ENCODE peak calls at places on chromosomes 3 and 15, in five cellular contexts. D, S, V, Z and N are unnamed samples. For H3K9me3, the result is how much of the 10 kb centered on the place peaks cover.

GRCh38 chr3:21830541-21830940 is 79.5 kb upstream of the ZNF385D start:
- DNase-seq in Z (no peak), S (no peak), V (no peak), D (no peak), N (no peak)

GRCh38 chr3:11568503-11569155 is 75.1 kb downstream of the VGLL4 start:
- DNase-seq in Z (no peak), D (peak), S (peak), V (no peak), N (no peak)

GRCh38 chr3:174614046-174614445 is 245.1 kb upstream of the NAALADL2 start:
- DNase-seq in Z (no peak), V (no peak), D (peak), S (no peak), N (no peak)

GRCh38 chr3:128011140-128011539 is 41.1 kb upstream of the SEC61A1 start:
- DNase-seq in Z (peak), S (peak), V (peak), D (peak), N (peak)

GRCh38 chr3:127629462-127630403 is 748 bp downstream of the PODXL2 start:
- DNase-seq in S (no peak), Z (no peak), V (no peak), D (no peak), N (no peak)

GRCh38 chr15:29731865-29732264 is 90.4 kb downstream of the TJP1 start:
- DNase-seq in D (no peak), S (peak), Z (no peak), V (no peak), N (no peak)

GRCh38 chr3:179149951-179150350 is 1.8 kb downstream of the PIK3CA start:
- DNase-seq in D (peak), S (no peak), Z (no peak), V (no peak), N (no peak)

GRCh38 chr3:42505849-42506410 is 3.5 kb downstream of the VIPR1 start:
- DNase-seq in S (no peak), Z (peak), D (no peak), V (peak), N (no peak)

GRCh38 chr3:113533534-113533892 is 1.2 kb downstream of the SIDT1 start:
- DNase-seq in V (no peak), Z (no peak), S (no peak), D (no peak), N (no peak)

GRCh38 chr3:194971009-194971408 is 285.3 kb downstream of the FAM43A start:
- DNase-seq in V (peak), S (no peak), Z (no peak), D (no peak), N (no peak)

GRCh38 chr15:57538822-57539221 is 52.9 kb upstream of the MYZAP start:
- DNase-seq in Z (no peak), V (no peak), S (no peak), D (no peak), N (no peak)

GRCh38 chr15:34323217-34323616 is 14.4 kb downstream of the SLC12A6 start:
- DNase-seq in V (no peak), S (no peak), Z (no peak), D (no peak), N (no peak)

GRCh38 chr15:83282859-83283812 is 1.3 kb downstream of the BNC1 start:
- DNase-seq in D (peak), V (peak), Z (peak), S (no peak), N (no peak)

GRCh38 chr3:53026423-53027162 is 19.3 kb downstream of the SFMBT1 start:
- DNase-seq in S (no peak), V (no peak), D (no peak), Z (peak), N (no peak)

GRCh38 chr3:177141899-177142651 is 55.2 kb downstream of the TBL1XR1 start:
- DNase-seq in V (no peak), S (no peak), D (no peak), Z (no peak), N (no peak)

GRCh38 chr15:75067123-75067854 is 43.9 kb downstream of the PPCDC start:
- DNase-seq in S (peak), D (peak), Z (no peak), V (no peak), N (no peak)

GRCh38 chr3:143002083-143002712 is 828 bp downstream of the U2SURP start:
- DNase-seq in D (peak), Z (no peak), S (peak), V (no peak), N (no peak)

GRCh38 chr3:16336876-16337275 is 71.9 kb downstream of the OXNAD1 start:
- DNase-seq in V (no peak), S (no peak), D (no peak), Z (no peak), N (no peak)

GRCh38 chr15:67067930-67068542 is 2.6 kb downstream of the SMAD3 start:
- DNase-seq in V (no peak), D (no peak), Z (no peak), S (peak), N (no peak)

GRCh38 chr15:67070150-67070549 is 4.7 kb downstream of the SMAD3 start:
- DNase-seq in Z (no peak), D (no peak), V (no peak), S (peak), N (no peak)

GRCh38 chr15:67070892-67071664 is 5.7 kb downstream of the SMAD3 start:
- DNase-seq in D (no peak), S (peak), V (no peak), Z (no peak), N (no peak)

GRCh38 chr15:67067161-67067853 is 1.9 kb downstream of the SMAD3 start:
- DNase-seq in D (no peak), Z (no peak), S (peak), V (no peak), N (peak)

DNA sequence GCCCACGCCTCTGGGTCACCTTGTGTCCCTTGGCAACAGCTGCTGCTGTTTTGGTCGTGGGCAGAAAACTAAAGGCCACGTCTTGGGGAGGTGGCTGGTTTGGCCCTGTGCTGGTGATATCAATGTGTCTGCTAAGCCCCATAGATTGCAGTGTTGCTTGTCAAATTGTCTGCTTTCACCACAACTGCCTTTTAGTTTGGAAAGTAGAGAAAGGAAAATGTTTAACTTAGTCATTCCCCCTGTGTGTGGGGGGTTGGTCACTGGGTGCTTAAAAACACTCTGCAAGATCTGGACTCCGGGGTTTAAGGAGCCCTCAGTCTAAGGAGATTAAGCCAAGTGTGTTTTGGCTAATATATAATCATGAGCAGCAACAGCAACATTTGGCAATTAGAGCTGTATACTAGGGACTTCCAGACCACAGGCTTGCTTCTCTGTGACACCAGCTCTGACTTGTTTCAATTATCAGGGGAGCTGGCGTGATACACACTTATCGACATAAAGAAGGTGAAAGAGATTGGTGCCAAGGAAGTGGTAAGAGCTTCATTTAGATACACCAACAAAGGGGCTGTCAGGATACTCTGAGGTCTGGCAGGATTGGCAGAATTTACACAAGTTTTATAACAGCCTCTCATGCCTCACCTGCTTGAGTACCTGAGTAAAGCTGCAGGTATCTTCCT is 3.5 kb downstream of the SMAD3 start:
- DNase-seq in D (peak), Z (no peak), V (no peak), S (peak), N (no peak)
- H2BK15ac ChIP-seq in D (no peak), Z (no peak), V (peak), S (peak), N (peak)

GRCh38 chr3:186509423-186509822 is 34.8 kb downstream of the CRYGS start:
- DNase-seq in D (no peak), V (no peak), S (no peak), Z (no peak), N (no peak)

GRCh38 chr3:186502138-186502941 is 41.8 kb downstream of the CRYGS start:
- DNase-seq in Z (no peak), S (no peak), V (peak), D (no peak), N (no peak)

GRCh38 chr3:186502942-186503712 is 41.1 kb downstream of the CRYGS start:
- DNase-seq in V (peak), Z (no peak), D (no peak), S (no peak), N (no peak)

GRCh38 chr3:186506846-186507245 is 37.3 kb downstream of the CRYGS start:
- DNase-seq in Z (no peak), V (no peak), D (peak), S (no peak), N (no peak)

GRCh38 chr3:186506191-186506739 is 37.9 kb downstream of the CRYGS start:
- DNase-seq in V (no peak), S (no peak), Z (no peak), D (no peak), N (no peak)
- H3K9me3 ChIP-seq in V (under half), S (under half), Z (under half), D (under half), N (under half)

DNA sequence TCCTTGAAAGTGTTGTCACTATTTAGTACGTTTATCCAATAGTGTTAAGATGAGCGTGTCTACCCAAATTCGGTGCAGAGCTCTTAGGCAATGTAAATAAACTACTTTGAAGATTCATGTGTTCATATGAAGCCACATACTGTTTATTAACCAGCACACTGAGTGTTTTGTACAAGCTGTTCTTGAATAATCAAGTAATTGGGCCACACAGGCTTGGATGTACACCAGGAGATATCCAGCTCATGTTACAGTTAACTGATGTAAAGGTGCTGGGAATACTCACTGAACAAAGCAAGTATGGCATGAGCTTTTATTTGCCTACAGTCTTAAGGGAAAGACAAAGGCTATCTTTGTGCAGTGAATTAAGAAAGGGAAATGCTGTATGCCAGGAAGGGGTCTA is 632 bp upstream of the DHX36 start:
- DNase-seq in D (peak), S (no peak), Z (no peak), V (no peak), N (no peak)
- H2BK15ac ChIP-seq in D (no peak), S (no peak), Z (no peak), V (no peak), N (no peak)

DNA sequence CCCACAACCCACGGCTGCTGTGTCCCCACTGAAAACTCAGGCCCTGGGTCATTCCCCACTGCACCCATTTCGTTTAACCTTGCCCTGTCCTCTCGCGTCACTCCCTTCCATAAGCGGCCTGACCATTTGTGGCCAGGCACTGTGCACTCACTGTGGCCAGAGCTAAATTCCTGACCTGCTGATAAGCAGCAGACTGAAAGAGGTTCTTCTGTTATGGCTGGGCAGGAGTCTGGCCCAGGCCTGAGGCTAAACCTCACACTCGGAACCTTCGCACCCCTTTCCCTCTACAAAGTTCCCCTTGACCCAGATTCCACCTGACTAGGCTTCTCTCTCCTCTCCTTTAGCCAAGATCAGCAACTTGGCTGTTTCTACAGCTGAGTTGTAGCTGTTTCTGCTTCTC is 62.3 kb downstream of the ADAMTS17 start:
- DNase-seq in D (no peak), S (no peak), Z (no peak), V (no peak), N (no peak)
- H3K9me3 ChIP-seq in D (under half), S (under half), Z (under half), V (under half), N (under half)